ENCODE peak calls at places on chromosomes 16 and 17, in four cellular contexts. K is AG08395; O is activated CD8-positive, alpha-beta T cell treated with anti-CD3 and anti-CD28 coated beads for 36 hours; Q is NCI-H446 treated with DMSO at 0.1 percent for 48 hours. X is an unnamed sample.

GRCh38 chr17:47095268-47095667 is 93.8 kb downstream of the CDC27 start:
- DNase-seq in O (no peak), Q (no peak), K (no peak), X (no peak)

GRCh38 chr17:6712058-6712853 is 913 bp downstream of the SLC13A5 start:
- DNase-seq in K (no peak), Q (no peak), O (no peak), X (peak; percentile 61)

GRCh38 chr16:31420037-31420436 is 8.1 kb downstream of the COX6A2 start:
- DNase-seq in O (peak; percentile 67), K (no peak), Q (no peak), X (no peak)

GRCh38 chr16:15598648-15599190 is 44.2 kb downstream of the MARF1 start:
- DNase-seq in K (no peak), Q (no peak), O (peak; percentile 53), X (no peak)

GRCh38 chr16:9821331-9821730 is 360.9 kb downstream of the GRIN2A start:
- DNase-seq in O (no peak), Q (no peak), K (no peak), X (no peak)

GRCh38 chr17:74822329-74823175 is 37.1 kb downstream of the GRIN2C start:
- DNase-seq in O (no peak), K (no peak), Q (peak; percentile 65), X (no peak)

GRCh38 chr17:64003526-64004121 is 5.5 kb downstream of the PRR29 start:
- DNase-seq in O (no peak), K (no peak), Q (no peak), X (no peak)

GRCh38 chr16:48609453-48610023 is 442 bp downstream of the N4BP1 start:
- DNase-seq in K (no peak), O (peak; percentile 73), Q (peak; percentile 44), X (peak; percentile 73)

GRCh38 chr16:84699712-84700517 is at the start of gene USP10:
- DNase-seq in K (peak; percentile 99), O (peak; percentile 85), Q (peak; percentile 18), X (peak; percentile 84)

GRCh38 chr16:31700200-31700529 is 172.5 kb downstream of the AHSP start:
- DNase-seq in O (no peak), K (peak; percentile 70), Q (peak; percentile 50), X (no peak)

GRCh38 chr17:15377608-15378007 is 36.2 kb upstream of the TEKT3 start:
- DNase-seq in K (peak; percentile 75), Q (no peak), O (no peak), X (no peak)

GRCh38 chr16:49947907-49948678 is 76.9 kb upstream of the CNEP1R1 start:
- DNase-seq in K (no peak), Q (no peak), O (no peak), X (no peak)

GRCh38 chr16:637081-638018 is 1.2 kb upstream of the METTL26 start:
- DNase-seq in K (peak; percentile 100), Q (no peak), O (peak; percentile 90), X (peak; percentile 83)

GRCh38 chr17:56756536-56756935 is 77.2 kb downstream of the C17orf67 start:
- DNase-seq in Q (no peak), K (peak; percentile 90), O (peak; percentile 8), X (peak; percentile 56)

GRCh38 chr17:63277629-63278028 is 168.5 kb downstream of the CYB561 start:
- DNase-seq in K (no peak), O (no peak), Q (no peak), X (no peak)

GRCh38 chr17:63961355-63962207 is 11.1 kb downstream of the SCN4A start:
- DNase-seq in K (peak; percentile 71), Q (no peak), O (peak; percentile 65), X (peak; percentile 60)

GRCh38 chr17:50262001-50262794 is 12.1 kb upstream of the TMEM92 start:
- DNase-seq in K (no peak), Q (no peak), O (no peak), X (no peak)

GRCh38 chr17:75808905-75809621 is 24.5 kb downstream of the UNK start:
- DNase-seq in O (no peak), Q (no peak), K (peak; percentile 79), X (peak; percentile 77)